ENCODE peak calls at places on chromosome 6, in four cellular contexts. H is GM12878, S is K562, P is HepG2. J is an unnamed sample.

GRCh38 chr6:3742426-3743344 is 8.8 kb downstream of the PXDC1 start:
- DNase-seq in H (no peak), S (peak), P (peak), J (peak)

GRCh38 chr6:39361657-39362486 is 39.4 kb upstream of the KCNK16 start:
- DNase-seq in H (no peak), S (peak), P (peak), J (peak)

GRCh38 chr6:98203170-98203806 is 631.1 kb upstream of the POU3F2 start:
- DNase-seq in H (no peak), S (no peak), P (no peak), J (no peak)

GRCh38 chr6:12472601-12473038 is 182.5 kb downstream of the EDN1 start:
- DNase-seq in H (no peak), S (no peak), P (peak), J (peak)

GRCh38 chr6:32204268-32204715 is 11.8 kb upstream of the GPSM3 start:
- DNase-seq in H (no peak), S (no peak), P (no peak), J (no peak)

GRCh38 chr6:117167520-117168271 is 97.7 kb upstream of the VGLL2 start:
- DNase-seq in H (no peak), S (no peak), P (no peak), J (peak)

GRCh38 chr6:36126553-36127458 is 3.5 kb upstream of the MAPK13 start:
- DNase-seq in H (no peak), S (no peak), P (peak), J (no peak)

GRCh38 chr6:142945071-142945445 is at the start of gene HIVEP2:
- DNase-seq in H (no peak), S (peak), P (peak), J (peak)

GRCh38 chr6:20416567-20417345 is 15.1 kb downstream of the E2F3 start:
- DNase-seq in H (no peak), S (no peak), P (no peak), J (no peak)

GRCh38 chr6:34834789-34835518 is 43.1 kb downstream of the BLTP3A start:
- DNase-seq in H (no peak), S (no peak), P (no peak), J (peak)

GRCh38 chr6:130178692-130179091 is 44.1 kb downstream of the SAMD3 start:
- DNase-seq in H (no peak), S (no peak), P (peak), J (peak)

GRCh38 chr6:4805553-4806307 is 29.5 kb downstream of the CDYL start:
- DNase-seq in H (no peak), S (no peak), P (peak), J (peak)

GRCh38 chr6:48325701-48326100 is 214.7 kb upstream of the PTCHD4 start:
- DNase-seq in H (no peak), S (no peak), P (no peak), J (no peak)

GRCh38 chr6:40695750-40696415 is 108.7 kb upstream of the LRFN2 start:
- DNase-seq in H (no peak), S (no peak), P (no peak), J (no peak)

GRCh38 chr6:12185081-12185673 is 105.0 kb upstream of the EDN1 start:
- DNase-seq in H (no peak), S (no peak), P (no peak), J (no peak)

GRCh38 chr6:3114377-3114776 is 4.1 kb upstream of the BPHL start:
- DNase-seq in H (no peak), S (no peak), P (no peak), J (no peak)

GRCh38 chr6:170269151-170269872 is 21.6 kb downstream of the DLL1 start:
- DNase-seq in H (no peak), S (no peak), P (no peak), J (no peak)

GRCh38 chr6:149043476-149044130 is 273.9 kb upstream of the TAB2 start:
- DNase-seq in H (no peak), S (peak), P (peak), J (peak)

GRCh38 chr6:43798688-43799444 is 28.9 kb downstream of the VEGFA start:
- DNase-seq in H (peak), S (peak), P (peak), J (peak)

GRCh38 chr6:110039996-110040383 is 61.9 kb downstream of the GPR6 start:
- DNase-seq in H (no peak), S (no peak), P (no peak), J (peak)

GRCh38 chr6:95248501-95248900 is 328.8 kb upstream of the MANEA start:
- DNase-seq in H (no peak), S (no peak), P (no peak), J (no peak)

GRCh38 chr6:42393339-42393738 is 58.4 kb downstream of the TRERF1 start:
- DNase-seq in H (no peak), S (no peak), P (no peak), J (no peak)

GRCh38 chr6:21874372-21874771 is 280.8 kb downstream of the SOX4 start:
- DNase-seq in H (no peak), S (no peak), P (no peak), J (peak)

GRCh38 chr6:105170066-105170465 is 9.7 kb downstream of the POPDC3 start:
- DNase-seq in H (no peak), S (no peak), P (no peak), J (no peak)

GRCh38 chr6:160093061-160093460 is 28.6 kb upstream of the SLC22A1 start:
- DNase-seq in H (no peak), S (no peak), P (no peak), J (no peak)

GRCh38 chr6:170049641-170050491 is 241.0 kb downstream of the DLL1 start:
- DNase-seq in H (no peak), S (no peak), P (no peak), J (no peak)

DNA sequence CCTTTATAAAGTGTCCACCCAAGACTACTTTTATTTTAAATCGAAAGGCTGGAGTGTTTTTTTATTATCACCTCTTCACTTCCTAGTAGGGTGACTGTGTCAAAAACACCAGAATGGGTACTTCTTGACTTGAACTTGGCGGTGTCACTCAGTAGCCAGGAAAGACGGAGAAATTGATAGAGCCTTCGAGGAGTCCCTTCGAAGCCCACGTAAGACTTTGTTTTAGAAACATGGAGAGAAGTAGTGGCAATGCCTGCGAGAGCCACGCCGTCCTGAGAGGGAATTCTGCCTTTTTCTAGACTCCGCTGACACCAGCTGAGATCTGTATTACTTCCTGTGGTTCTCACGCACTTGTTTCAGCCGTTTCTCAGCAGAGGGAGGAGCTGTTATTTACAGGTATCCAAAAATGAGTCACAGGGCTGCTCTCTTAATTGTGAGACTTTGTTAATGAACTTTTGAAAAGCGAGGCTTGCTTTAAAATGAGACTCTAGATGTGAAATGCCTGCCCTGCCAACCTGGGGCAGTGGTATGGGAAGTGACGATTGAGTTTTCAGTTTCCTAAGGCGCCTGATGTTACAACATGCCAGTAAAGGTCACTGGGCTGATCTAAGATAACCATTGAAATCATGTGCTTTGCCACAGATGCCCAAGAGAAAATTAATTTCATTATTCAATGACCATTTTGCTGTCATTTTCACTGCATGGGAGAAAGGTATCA is 852 bp downstream of the STX11 start:
- DNase-seq in H (peak), S (no peak), P (no peak), J (no peak)
- TF ChIP-seq POLR2AphosphoS2 in H (peak), S (no peak), P (no peak), J (no peak)

GRCh38 chr6:14728396-14729024 is 517.4 kb upstream of the JARID2 start:
- DNase-seq in H (no peak), S (peak), P (no peak), J (no peak)

GRCh38 chr6:14730654-14731053 is 515.2 kb upstream of the JARID2 start:
- DNase-seq in H (no peak), S (no peak), P (no peak), J (no peak)

GRCh38 chr6:14727494-14728395 is 518.1 kb upstream of the JARID2 start:
- DNase-seq in H (no peak), S (peak), P (no peak), J (no peak)

GRCh38 chr6:14731638-14732037 is 514.2 kb upstream of the JARID2 start:
- DNase-seq in H (no peak), S (no peak), P (no peak), J (no peak)

DNA sequence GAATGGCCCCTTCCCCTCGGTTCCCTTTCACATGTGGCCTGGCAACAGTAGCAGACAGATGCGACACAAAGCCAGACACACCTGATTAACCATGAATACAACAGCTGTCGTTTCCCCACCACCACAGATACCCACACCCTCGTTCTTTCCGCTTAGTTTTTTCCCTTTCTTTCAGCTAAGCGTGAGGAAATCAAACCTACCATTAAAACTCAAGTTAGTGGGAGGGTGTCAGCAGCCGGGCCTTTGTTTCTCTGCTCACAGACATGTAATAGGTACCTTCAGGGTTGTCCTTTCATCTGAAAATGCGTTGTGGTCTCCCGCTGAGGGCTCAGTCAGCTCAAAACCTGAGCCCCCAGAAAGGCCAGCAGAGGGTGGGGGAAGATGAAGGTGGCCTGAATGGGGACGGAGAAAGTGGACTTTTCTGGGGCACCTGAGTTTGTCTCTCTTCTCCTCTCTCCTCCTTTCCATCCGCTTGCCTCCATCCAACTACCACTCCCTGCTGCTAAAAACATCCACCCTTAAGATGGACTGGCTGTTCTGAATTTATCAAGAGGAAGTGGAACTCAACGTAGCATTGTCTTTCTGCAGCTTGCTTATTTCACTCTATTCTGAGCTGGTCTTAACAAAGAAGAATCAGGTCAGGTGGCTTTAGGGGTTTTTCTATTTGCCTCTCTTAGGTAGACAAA is 516.5 kb upstream of the JARID2 start:
- DNase-seq in H (peak), S (no peak), P (no peak), J (no peak)
- TF ChIP-seq MYC in H (no peak), S (no peak), P (no peak), J (no peak)

DNA sequence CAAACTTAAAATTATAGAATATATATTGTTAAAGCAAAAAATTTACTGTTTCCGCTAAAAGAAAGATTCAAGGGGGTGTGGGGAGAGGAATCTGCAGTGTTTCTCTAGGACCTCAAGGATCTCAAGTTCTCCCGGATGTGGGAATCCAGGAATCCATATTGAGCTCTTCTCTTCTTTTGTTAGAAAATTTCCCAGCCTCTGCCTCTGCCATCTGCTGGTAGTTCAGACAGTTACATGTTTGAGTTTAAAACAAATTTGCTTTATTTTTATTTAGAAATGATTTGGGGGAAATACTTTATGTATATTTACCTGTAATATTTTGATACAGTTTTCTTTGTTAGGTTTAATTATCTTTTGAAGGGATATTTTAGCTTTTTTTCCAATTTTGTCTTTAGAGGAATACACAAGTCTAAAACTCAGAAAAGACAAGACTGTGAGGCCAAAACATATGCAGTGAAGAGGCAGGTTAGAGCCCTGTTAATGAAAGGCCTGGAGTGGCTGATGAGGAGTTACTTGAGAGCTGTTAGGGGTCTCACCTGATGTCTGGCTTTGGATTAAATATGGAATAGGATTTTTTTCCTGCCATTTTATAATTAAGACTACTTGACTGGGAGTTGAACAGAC is 268.8 kb downstream of the ARID1B start:
- DNase-seq in H (no peak), S (no peak), P (peak), J (peak)
- TF ChIP-seq CHD4 in H (no peak), S (no peak), P (no peak), J (no peak)

GRCh38 chr6:155765275-155766194 is 309.9 kb upstream of the NOX3 start:
- DNase-seq in H (no peak), S (no peak), P (peak), J (no peak)
- TF ChIP-seq POLR2AphosphoS2 in H (no peak), S (no peak), P (no peak), J (no peak)

DNA sequence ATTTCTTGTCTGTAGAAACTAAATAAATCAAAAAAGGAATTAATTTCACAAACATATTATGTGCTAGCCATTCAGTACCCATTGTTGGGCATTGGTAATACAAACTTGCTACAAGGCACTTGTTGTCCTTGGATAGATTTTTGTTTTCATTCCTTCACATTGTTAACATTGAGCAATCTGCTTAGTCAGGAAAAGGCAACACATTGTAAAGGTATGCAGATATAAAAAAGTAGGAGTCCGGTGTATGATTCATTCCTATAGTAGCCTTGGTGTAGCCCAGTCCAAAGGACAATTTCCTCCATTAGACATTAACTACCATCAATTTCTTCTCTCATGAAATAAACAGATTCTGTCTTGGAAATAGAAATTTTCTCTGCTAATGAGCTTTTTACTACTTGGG is 369.2 kb upstream of the CITED2 start:
- DNase-seq in H (no peak), S (no peak), P (peak), J (peak)
- TF ChIP-seq MYC in H (no peak), S (no peak), P (no peak), J (no peak)

GRCh38 chr6:93562566-93562965 is 143.2 kb upstream of the EPHA7 start:
- DNase-seq in H (no peak), S (no peak), P (no peak), J (no peak)

GRCh38 chr6:93571341-93571740 is 152.0 kb upstream of the EPHA7 start:
- DNase-seq in H (no peak), S (no peak), P (no peak), J (peak)

GRCh38 chr6:93568169-93568568 is 148.8 kb upstream of the EPHA7 start:
- DNase-seq in H (no peak), S (no peak), P (no peak), J (no peak)

GRCh38 chr6:93566285-93566684 is 146.9 kb upstream of the EPHA7 start:
- DNase-seq in H (no peak), S (no peak), P (no peak), J (no peak)

GRCh38 chr6:93567164-93567563 is 147.8 kb upstream of the EPHA7 start:
- DNase-seq in H (no peak), S (no peak), P (no peak), J (no peak)
- TF ChIP-seq CHD4 in H (no peak), S (no peak), P (no peak), J (no peak)

DNA sequence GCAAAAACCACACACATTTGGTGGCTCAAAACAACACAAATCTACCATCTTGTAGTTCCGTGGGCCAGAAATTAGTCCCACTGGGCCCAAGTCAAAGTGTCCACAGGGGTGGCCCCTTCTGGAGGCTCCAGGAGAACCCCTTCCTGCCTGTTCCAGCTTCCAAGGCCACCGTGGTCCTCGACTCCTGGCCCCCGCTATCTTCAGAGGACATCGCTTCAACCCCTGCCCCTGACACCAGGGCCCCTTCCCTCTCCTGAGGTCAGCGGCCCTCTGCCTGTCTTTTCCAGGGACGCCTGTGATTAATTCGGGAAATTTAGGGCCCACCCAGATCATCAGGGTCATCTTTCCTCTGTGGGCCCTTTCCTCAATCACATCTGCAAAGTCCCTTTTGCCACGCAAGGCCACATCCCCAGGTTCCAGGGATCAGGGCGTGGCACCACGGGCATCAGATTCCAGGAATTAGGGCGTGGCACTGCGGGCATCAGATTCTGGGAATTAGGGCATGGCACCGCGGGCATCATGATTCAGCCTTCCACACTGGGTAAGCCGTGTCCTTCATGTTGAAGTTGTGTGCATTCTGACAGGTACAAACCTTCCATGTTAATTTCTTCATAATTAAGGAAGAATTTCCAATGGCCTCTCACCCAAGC is 59.9 kb upstream of the SMOC2 start:
- DNase-seq in H (no peak), S (no peak), P (no peak), J (no peak)
- TF ChIP-seq POLR2AphosphoS2 in H (no peak), S (no peak), P (no peak), J (no peak)

GRCh38 chr6:157964139-157964538 is 17.5 kb upstream of the SYNJ2 start:
- DNase-seq in H (no peak), S (peak), P (no peak), J (no peak)
- TF ChIP-seq MYC in H (no peak), S (no peak), P (no peak), J (no peak)

J was measured in A549.